ENCODE peak calls at places on chromosomes 4 and X, in six cellular contexts. I is GM12865, Z is fibroblast of pulmonary artery, Q is mesendoderm, S is fibroblast of lung, N is heart right ventricle. W is an unnamed sample.
A peak's percentile ranks its signal among the peaks of the same experiment; 100 is the strongest.

GRCh38 chr4:34258176-34258575 is 1986.1 kb downstream of the ARAP2 start:
- DNase-seq in I (no peak), Z (peak; percentile 13), Q (peak; percentile 9), S (no peak), N (no peak), W (no peak)

GRCh38 chr4:37365888-37366287 is 121.3 kb downstream of the NWD2 start:
- DNase-seq in I (no peak), Z (peak; percentile 18), Q (no peak), S (no peak), N (no peak), W (no peak)

GRCh38 chrX:130091976-130092522 is 18.2 kb downstream of the ELF4 start:
- DNase-seq in I (peak; percentile 94), Z (no peak), Q (peak; percentile 70), S (no peak), N (no peak), W (peak; percentile 94)

GRCh38 chr4:127145001-127145400 is 487.8 kb upstream of the INTU start:
- DNase-seq in I (no peak), Z (no peak), Q (no peak), S (no peak), N (no peak), W (no peak)

GRCh38 chr4:156169011-156169410 is 215.3 kb upstream of the CTSO start:
- DNase-seq in I (peak; percentile 60), Z (peak; percentile 89), Q (peak; percentile 83), S (peak; percentile 90), N (peak; percentile 35), W (peak; percentile 6)

GRCh38 chr4:85932371-85933305 is 427.2 kb downstream of the MAPK10 start:
- DNase-seq in I (no peak), Z (peak; percentile 42), Q (peak; percentile 36), S (no peak), N (peak; percentile 26), W (peak; percentile 6)

GRCh38 chr4:3355266-3355748 is 62.5 kb downstream of the RGS12 start:
- DNase-seq in I (peak; percentile 81), Z (no peak), Q (no peak), S (no peak), N (no peak), W (no peak)

GRCh38 chr4:2716236-2716635 is 39.9 kb downstream of the TNIP2 start:
- DNase-seq in I (no peak), Z (no peak), Q (no peak), S (no peak), N (no peak), W (no peak)

GRCh38 chrX:104330966-104331365 is 76.2 kb upstream of the ESX1 start:
- DNase-seq in I (no peak), Z (peak; percentile 50), Q (no peak), S (peak; percentile 22), N (no peak), W (no peak)

GRCh38 chr4:15233626-15234025 is 194.2 kb upstream of the C1QTNF7 start:
- DNase-seq in I (peak; percentile 62), Z (no peak), Q (no peak), S (no peak), N (no peak), W (peak; percentile 62)

GRCh38 chr4:17033256-17034245 is 135.1 kb upstream of the LDB2 start:
- DNase-seq in I (no peak), Z (peak; percentile 11), Q (no peak), S (peak; percentile 54), N (no peak), W (no peak)

GRCh38 chr4:3783691-3784306 is 17.6 kb downstream of the ADRA2C start:
- DNase-seq in I (peak; percentile 14), Z (no peak), Q (peak; percentile 62), S (no peak), N (no peak), W (no peak)

GRCh38 chr4:13541720-13542576 is 2.4 kb downstream of the NKX3-2 start:
- DNase-seq in I (peak; percentile 50), Z (no peak), Q (peak; percentile 87), S (no peak), N (no peak), W (no peak)

GRCh38 chrX:47321386-47321785 is 49.0 kb upstream of the ZNF157 start:
- DNase-seq in I (no peak), Z (peak; percentile 62), Q (peak; percentile 96), S (peak; percentile 66), N (peak; percentile 24), W (no peak)

GRCh38 chr4:84531689-84532088 is 32.6 kb upstream of the NKX6-1 start:
- DNase-seq in I (no peak), Z (no peak), Q (peak; percentile 30), S (no peak), N (no peak), W (no peak)

GRCh38 chrX:83658731-83659130 is 150.6 kb downstream of the POU3F4 start:
- DNase-seq in I (no peak), Z (no peak), Q (peak; percentile 21), S (no peak), N (no peak), W (no peak)

GRCh38 chr4:4411906-4412305 is 25.0 kb downstream of the NSG1 start:
- DNase-seq in I (no peak), Z (no peak), Q (no peak), S (no peak), N (no peak), W (no peak)

GRCh38 chrX:149073464-149073863 is 431.6 kb downstream of the IDS start:
- DNase-seq in I (no peak), Z (peak; percentile 11), Q (no peak), S (no peak), N (no peak), W (no peak)

GRCh38 chr4:21819086-21819485 is 129.5 kb downstream of the KCNIP4 start:
- DNase-seq in I (no peak), Z (peak; percentile 64), Q (no peak), S (peak; percentile 63), N (no peak), W (no peak)

GRCh38 chrX:23451266-23451665 is 116.6 kb downstream of the PTCHD1 start:
- DNase-seq in I (no peak), Z (no peak), Q (no peak), S (no peak), N (no peak), W (no peak)

GRCh38 chr4:2893772-2894171 is 50.1 kb downstream of the ADD1 start:
- DNase-seq in I (no peak), Z (peak; percentile 61), Q (no peak), S (peak; percentile 15), N (peak; percentile 58), W (no peak)

GRCh38 chrX:68853665-68854251 is 24.9 kb downstream of the EFNB1 start:
- DNase-seq in I (no peak), Z (no peak), Q (no peak), S (no peak), N (no peak), W (no peak)

GRCh38 chrX:123181515-123181914 is 2.6 kb upstream of the GRIA3 start:
- DNase-seq in I (peak; percentile 22), Z (no peak), Q (no peak), S (no peak), N (no peak), W (no peak)

GRCh38 chrX:72132456-72132855 is 741 bp upstream of the RTL5 start:
- DNase-seq in I (no peak), Z (no peak), Q (no peak), S (no peak), N (no peak), W (no peak)

GRCh38 chrX:435536-436122 is 48.9 kb upstream of the PPP2R3B start:
- DNase-seq in I (no peak), Z (no peak), Q (no peak), S (no peak), N (no peak), W (no peak)

GRCh38 chr4:21887481-21887880 is 61.1 kb downstream of the KCNIP4 start:
- DNase-seq in I (no peak), Z (no peak), Q (no peak), S (no peak), N (no peak), W (no peak)

GRCh38 chr4:81875962-81876650 is 404.4 kb upstream of the RASGEF1B start:
- DNase-seq in I (no peak), Z (no peak), Q (peak; percentile 64), S (no peak), N (no peak), W (no peak)

GRCh38 chr4:147981305-147981704 is 249.4 kb downstream of the ARHGAP10 start:
- DNase-seq in I (peak; percentile 83), Z (no peak), Q (no peak), S (peak; percentile 36), N (no peak), W (no peak)

GRCh38 chr4:55117511-55117910 is 7.9 kb downstream of the KDR start:
- DNase-seq in I (no peak), Z (peak; percentile 20), Q (no peak), S (no peak), N (no peak), W (no peak)

GRCh38 chr4:100690812-100691211 is 173.0 kb upstream of the EMCN start:
- DNase-seq in I (no peak), Z (no peak), Q (no peak), S (no peak), N (no peak), W (no peak)
- H3K4me3 ChIP-seq in I (no peak overlapping the region), Z (no peak overlapping the region), Q (no peak overlapping the region), S (no peak overlapping the region), N (no peak overlapping the region), W (no peak overlapping the region)

DNA sequence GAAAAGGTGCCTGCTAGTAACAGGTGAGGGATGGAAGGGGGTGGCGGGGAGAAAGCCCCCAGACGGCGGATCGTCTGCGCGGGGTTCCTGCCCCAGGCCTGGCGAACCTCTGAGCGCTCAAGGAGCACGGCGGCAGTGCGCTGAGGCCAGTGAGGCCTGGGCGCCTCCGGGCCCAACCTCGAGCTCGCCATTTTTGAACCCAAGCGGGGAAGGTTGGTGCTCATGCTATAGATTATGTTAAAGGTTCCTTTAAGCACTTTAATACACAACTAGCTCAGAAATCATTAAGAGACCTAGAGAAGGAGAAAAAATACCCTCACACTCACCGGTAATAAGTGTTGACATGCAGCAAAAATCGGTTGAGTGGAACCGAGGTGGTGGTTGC is 7.9 kb downstream of the PITX2 start:
- DNase-seq in I (no peak), Z (no peak), Q (peak; percentile 72), S (no peak), N (no peak), W (no peak)
- H3K4me3 ChIP-seq in I (no peak overlapping the region), Z (no peak overlapping the region), Q (peak overlapping the region; percentile 87), S (no peak overlapping the region), N (no peak overlapping the region), W (no peak overlapping the region)

GRCh38 chrX:34656842-34657780 is at the start of gene TMEM47:
- DNase-seq in I (no peak), Z (peak; percentile 61), Q (peak; percentile 87), S (peak; percentile 72), N (peak; percentile 73), W (no peak)

GRCh38 chrX:34653811-34654210 is 3.3 kb downstream of the TMEM47 start:
- DNase-seq in I (no peak), Z (peak; percentile 12), Q (peak; percentile 17), S (peak; percentile 44), N (no peak), W (no peak)

GRCh38 chrX:34655496-34656258 is 1.4 kb downstream of the TMEM47 start:
- DNase-seq in I (no peak), Z (peak; percentile 21), Q (peak; percentile 14), S (peak; percentile 19), N (peak; percentile 8), W (no peak)

GRCh38 chrX:34656467-34656841 is 631 bp downstream of the TMEM47 start:
- DNase-seq in I (no peak), Z (no peak), Q (peak; percentile 6), S (peak; percentile 1), N (no peak), W (no peak)

GRCh38 chrX:34654939-34655338 is 2.1 kb downstream of the TMEM47 start:
- DNase-seq in I (no peak), Z (peak; percentile 4), Q (peak; percentile 47), S (peak; percentile 28), N (no peak), W (no peak)
- H3K4me3 ChIP-seq in I (no peak overlapping the region), Z (peak overlapping the region; percentile 59), Q (no peak overlapping the region), S (peak overlapping the region; percentile 80), N (peak overlapping the region; percentile 62), W (no peak overlapping the region)

GRCh38 chr4:98997176-98997575 is 1.7 kb downstream of the METAP1 start:
- DNase-seq in I (no peak), Z (no peak), Q (no peak), S (no peak), N (no peak), W (no peak)
- H3K4me3 ChIP-seq in I (no peak overlapping the region), Z (peak overlapping the region; percentile 88), Q (no peak overlapping the region), S (no peak overlapping the region), N (peak overlapping the region; percentile 98), W (no peak overlapping the region)